ENCODE peak calls at places on chromosomes 12 and 14, in eight cellular contexts. Z is epithelial cell of esophagus, V is neural crest cell, E is IMR-90, I is astrocyte of the spinal cord, F is Calu3, R is GM10248, L is colonic mucosa. S is an unnamed sample.

GRCh38 chr12:9646794-9647622 is 22.5 kb upstream of the CLEC2D start:
- DNase-seq in Z (peak; percentile 47), V (no peak), E (peak; percentile 56), I (peak; percentile 22), F (no peak), R (no peak), L (no peak), S (no peak)

GRCh38 chr12:49198431-49199155 is 9.7 kb upstream of the TUBA1A start:
- DNase-seq in Z (peak; percentile 35), V (peak; percentile 46), E (peak; percentile 94), I (peak; percentile 94), F (no peak), R (no peak), L (no peak), S (no peak)

GRCh38 chr12:98208846-98209245 is 306.5 kb upstream of the TMPO start:
- DNase-seq in Z (no peak), V (no peak), E (no peak), I (no peak), F (no peak), R (no peak), L (no peak), S (no peak)

GRCh38 chr12:125229878-125230530 is 164.8 kb downstream of the AACS start:
- DNase-seq in Z (no peak), V (no peak), E (no peak), I (no peak), F (no peak), R (no peak), L (no peak), S (no peak)

GRCh38 chr14:98900721-98901272 is 371.2 kb downstream of the BCL11B start:
- DNase-seq in Z (no peak), V (no peak), E (no peak), I (no peak), F (no peak), R (no peak), L (no peak), S (no peak)

GRCh38 chr12:131015581-131016337 is 62.1 kb downstream of the ADGRD1 start:
- DNase-seq in Z (no peak), V (no peak), E (no peak), I (no peak), F (no peak), R (no peak), L (no peak), S (no peak)

GRCh38 chr12:131929530-131930456 is 717 bp downstream of the PUS1 start:
- DNase-seq in Z (peak; percentile 44), V (peak; percentile 29), E (peak; percentile 10), I (no peak), F (peak; percentile 51), R (no peak), L (peak; percentile 44), S (no peak)

GRCh38 chr14:92959189-92959531 is 36.2 kb downstream of the CHGA start:
- DNase-seq in Z (no peak), V (no peak), E (no peak), I (no peak), F (no peak), R (no peak), L (no peak), S (no peak)

GRCh38 chr14:96362071-96362964 is 823 bp downstream of the ATG2B start:
- DNase-seq in Z (peak; percentile 70), V (no peak), E (peak; percentile 30), I (peak; percentile 33), F (peak; percentile 43), R (peak; percentile 60), L (peak; percentile 81), S (no peak)

GRCh38 chr12:47944685-47945340 is 18.6 kb upstream of the TMEM106C start:
- DNase-seq in Z (no peak), V (no peak), E (no peak), I (no peak), F (no peak), R (no peak), L (no peak), S (no peak)

GRCh38 chr12:22588817-22589216 is 36.2 kb upstream of the ETNK1 start:
- DNase-seq in Z (no peak), V (no peak), E (no peak), I (no peak), F (peak; percentile 54), R (no peak), L (peak; percentile 30), S (no peak)

GRCh38 chr12:55738113-55739024 is 4.6 kb upstream of the GDF11 start:
- DNase-seq in Z (peak; percentile 79), V (peak; percentile 92), E (peak; percentile 82), I (peak; percentile 89), F (peak; percentile 86), R (peak; percentile 83), L (peak; percentile 93), S (no peak)

GRCh38 chr14:66117600-66117999 is 368.6 kb upstream of the CCDC196 start:
- DNase-seq in Z (peak; percentile 90), V (no peak), E (peak; percentile 33), I (peak; percentile 67), F (peak; percentile 12), R (no peak), L (no peak), S (no peak)

GRCh38 chr14:59998575-59998974 is 78.6 kb downstream of the LRRC9 start:
- DNase-seq in Z (peak; percentile 5), V (no peak), E (no peak), I (no peak), F (no peak), R (no peak), L (no peak), S (no peak)

GRCh38 chr12:57135939-57136338 is 7.7 kb downstream of the LRP1 start:
- DNase-seq in Z (no peak), V (peak; percentile 22), E (peak; percentile 52), I (peak; percentile 50), F (no peak), R (no peak), L (no peak), S (no peak)

DNA sequence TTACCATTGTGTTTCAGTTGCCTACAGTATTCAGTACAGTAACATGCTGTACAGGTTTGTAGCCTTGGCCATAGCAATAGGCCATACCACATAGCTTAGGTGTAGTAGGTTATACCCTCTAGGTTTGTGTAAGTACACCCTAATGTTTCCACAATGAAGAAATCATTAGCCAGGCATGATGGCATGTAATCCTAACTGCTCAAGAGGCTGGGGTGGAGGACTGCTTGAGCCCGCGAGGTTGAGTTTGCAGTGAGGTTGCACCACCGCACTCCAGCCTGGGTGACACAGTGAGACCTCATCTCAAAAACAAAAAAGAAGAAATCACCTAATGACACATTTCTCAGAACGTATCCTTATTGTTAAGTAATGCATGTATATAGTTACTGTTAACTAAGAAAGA is 63.2 kb upstream of the KTN1 start:
- DNase-seq in Z (no peak), V (no peak), E (no peak), I (no peak), F (no peak), R (no peak), L (no peak), S (no peak)
- TF ChIP-seq CTCF in Z (no peak), V (no peak), E (no peak), I (no peak), F (no peak), R (no peak), L (no peak), S (no peak)

GRCh38 chr14:105533811-105534498 is 7.6 kb downstream of the TMEM121 start:
- DNase-seq in Z (no peak), V (no peak), E (no peak), I (no peak), F (no peak), R (no peak), L (no peak), S (no peak)

GRCh38 chr14:105532111-105532623 is 5.8 kb downstream of the TMEM121 start:
- DNase-seq in Z (no peak), V (no peak), E (no peak), I (no peak), F (no peak), R (no peak), L (no peak), S (no peak)

GRCh38 chr14:105531088-105531957 is 4.9 kb downstream of the TMEM121 start:
- DNase-seq in Z (no peak), V (no peak), E (no peak), I (no peak), F (no peak), R (no peak), L (no peak), S (no peak)

GRCh38 chr14:105533391-105533790 is 7.0 kb downstream of the TMEM121 start:
- DNase-seq in Z (no peak), V (no peak), E (no peak), I (no peak), F (no peak), R (no peak), L (no peak), S (no peak)

GRCh38 chr14:105532735-105533141 is 6.4 kb downstream of the TMEM121 start:
- DNase-seq in Z (no peak), V (peak; percentile 33), E (no peak), I (no peak), F (peak; percentile 50), R (peak; percentile 79), L (no peak), S (no peak)
- TF ChIP-seq CTCF in Z (peak; percentile 8), V (peak; percentile 41), E (peak; percentile 34), I (peak; percentile 49), F (no peak), R (peak; percentile 76), L (no peak), S (no peak)

GRCh38 chr14:100076133-100076532 is 10.9 kb downstream of the EVL start:
- DNase-seq in Z (no peak), V (no peak), E (peak; percentile 40), I (no peak), F (no peak), R (peak; percentile 51), L (no peak), S (no peak)

GRCh38 chr14:100070310-100070709 is 5.1 kb downstream of the EVL start:
- DNase-seq in Z (no peak), V (no peak), E (no peak), I (no peak), F (no peak), R (no peak), L (no peak), S (no peak)

GRCh38 chr14:100071545-100071944 is 6.3 kb downstream of the EVL start:
- DNase-seq in Z (no peak), V (no peak), E (no peak), I (no peak), F (no peak), R (no peak), L (no peak), S (no peak)

GRCh38 chr14:100074431-100075100 is 9.3 kb downstream of the EVL start:
- DNase-seq in Z (no peak), V (no peak), E (no peak), I (no peak), F (no peak), R (no peak), L (no peak), S (no peak)

GRCh38 chr14:100072783-100073346 is 7.6 kb downstream of the EVL start:
- DNase-seq in Z (peak; percentile 86), V (no peak), E (no peak), I (no peak), F (no peak), R (peak; percentile 62), L (peak; percentile 62), S (no peak)
- TF ChIP-seq CTCF in Z (peak; percentile 90), V (no peak), E (no peak), I (no peak), F (no peak), R (peak; percentile 69), L (peak; percentile 17), S (no peak)

DNA sequence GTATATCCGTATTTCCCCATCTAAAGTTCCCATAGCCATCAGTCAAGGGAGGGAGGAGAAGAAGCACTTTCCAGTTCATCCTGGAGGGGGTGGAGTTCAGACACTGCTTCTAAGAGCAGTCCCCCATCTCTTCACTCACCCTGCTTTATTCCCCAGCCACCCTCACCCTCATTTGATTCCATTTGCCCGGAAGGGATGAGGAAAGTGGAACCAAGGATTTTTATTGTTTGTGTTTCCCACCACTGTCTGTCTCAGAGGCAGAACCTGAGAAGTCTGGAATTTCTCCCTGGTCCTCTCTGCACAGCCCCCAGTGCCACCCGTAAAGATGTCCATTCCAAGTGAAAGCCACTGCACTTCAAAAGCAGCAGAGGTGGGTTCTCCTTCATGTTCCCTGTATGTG is 134.2 kb upstream of the HIF1A start:
- DNase-seq in Z (peak; percentile 45), V (no peak), E (peak; percentile 77), I (no peak), F (no peak), R (no peak), L (no peak), S (peak; percentile 20)
- TF ChIP-seq CTCF in Z (peak; percentile 23), V (no peak), E (peak; percentile 35), I (peak; percentile 33), F (no peak), R (no peak), L (no peak), S (no peak)

S was measured in omental fat pad.